ENCODE peak calls at places on chromosomes 12 and 14, in five cellular contexts. W is fibroblast of lung, P is cardiac muscle cell, B is A549, R is left ventricle myocardium inferior. C is an unnamed sample.

GRCh38 chr14:89085154-89086059 is 261.0 kb downstream of the TTC8 start:
- DNase-seq in W (no peak), P (no peak), B (no peak), R (peak), C (no peak)

GRCh38 chr12:101957251-101957650 is 79.9 kb downstream of the DRAM1 start:
- DNase-seq in W (peak), P (no peak), B (no peak), R (no peak), C (no peak)

GRCh38 chr12:105433804-105434203 is 103.3 kb downstream of the C12orf75 start:
- DNase-seq in W (peak), P (no peak), B (no peak), R (no peak), C (no peak)

GRCh38 chr12:13573698-13574321 is 377.3 kb downstream of the EMP1 start:
- DNase-seq in W (peak), P (no peak), B (peak), R (no peak), C (peak)

GRCh38 chr12:10715491-10715890 is 7.6 kb downstream of the YBX3 start:
- DNase-seq in W (no peak), P (no peak), B (no peak), R (no peak), C (no peak)

GRCh38 chr12:5770727-5771126 is 174.3 kb downstream of the ANO2 start:
- DNase-seq in W (no peak), P (no peak), B (no peak), R (no peak), C (no peak)

GRCh38 chr12:26287666-26288408 is 92.5 kb downstream of the SSPN start:
- DNase-seq in W (peak), P (no peak), B (no peak), R (peak), C (no peak)

GRCh38 chr14:65574611-65575010 is 162.1 kb downstream of the FUT8 start:
- DNase-seq in W (no peak), P (no peak), B (no peak), R (no peak), C (peak)

GRCh38 chr14:64625363-64626232 is 75.8 kb downstream of the PPP1R36 start:
- DNase-seq in W (no peak), P (no peak), B (no peak), R (no peak), C (no peak)

GRCh38 chr14:69363055-69363454 is 35.0 kb downstream of the ERH start:
- DNase-seq in W (peak), P (peak), B (peak), R (peak), C (no peak)

GRCh38 chr14:22836301-22837058 is at the start of gene MMP14:
- DNase-seq in W (peak), P (no peak), B (no peak), R (peak), C (no peak)
- TF ChIP-seq CTCF in W (peak), P (peak), B (no peak), R (peak), C (peak)

DNA sequence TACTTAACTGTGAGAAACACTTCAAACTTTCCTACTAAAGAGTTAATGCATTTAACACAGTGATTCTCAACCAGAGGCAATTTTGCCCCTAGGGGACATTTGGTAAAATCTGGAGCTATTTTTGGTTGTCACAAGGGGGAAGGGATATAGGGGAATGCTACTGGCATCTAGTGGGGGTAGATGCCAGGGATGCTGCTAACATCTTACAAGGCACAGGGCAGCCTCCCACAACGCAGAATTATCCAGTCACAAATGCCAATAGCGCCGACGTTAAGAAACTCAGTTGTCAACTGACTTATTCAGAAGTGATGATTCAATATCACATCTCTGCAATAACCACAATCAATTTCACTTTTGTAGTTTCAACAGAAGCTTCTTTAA is 2.0 kb downstream of the EEA1 start:
- DNase-seq in W (peak), P (peak), B (peak), R (no peak), C (no peak)
- H3K4me3 ChIP-seq in W (peak), P (peak), B (peak), R (peak), C (peak)

GRCh38 chr12:8493084-8493483 is 20.2 kb upstream of the CLEC4D start:
- DNase-seq in W (no peak), P (no peak), B (no peak), R (no peak), C (no peak)
- TF ChIP-seq CTCF in W (no peak), P (no peak), B (no peak), R (no peak), C (no peak)

GRCh38 chr14:103220134-103220981 is 97.1 kb downstream of the TNFAIP2 start:
- DNase-seq in W (no peak), P (no peak), B (no peak), R (no peak), C (no peak)
- H3K4me3 ChIP-seq in W (no peak), P (peak), B (no peak), R (peak), C (no peak)

GRCh38 chr12:25034676-25035075 is 85.8 kb upstream of the BCAT1 start:
- DNase-seq in W (no peak), P (no peak), B (no peak), R (no peak), C (no peak)
- TF ChIP-seq CTCF in W (no peak), P (no peak), B (no peak), R (no peak), C (no peak)

C was measured in retinal pigment epithelial cell.